ENCODE peak calls at places on chromosomes 5 and 9, in seven cellular contexts. One of them, this sample, is unnamed.

GRCh38 chr9:34810187-34810524 is 100.2 kb upstream of the CCL21 start:
- DNase-seq in H9: no peak
- DNase-seq in cardiac muscle cell: no peak
- DNase-seq in HFFc6: no peak
- DNase-seq in AG08395: no peak
- DNase-seq in H4: no peak
- DNase-seq in CD8-positive, alpha-beta T cell: no peak
- DNase-seq in this sample: no peak

GRCh38 chr5:14476791-14477435 is 104.7 kb upstream of the OTULINL start:
- DNase-seq in H9: no peak
- DNase-seq in cardiac muscle cell: peak
- DNase-seq in HFFc6: peak
- DNase-seq in AG08395: peak
- DNase-seq in H4: no peak
- DNase-seq in CD8-positive, alpha-beta T cell: no peak
- DNase-seq in this sample: no peak

GRCh38 chr5:1388383-1388967 is 43.6 kb upstream of the CLPTM1L start:
- DNase-seq in H9: no peak
- DNase-seq in cardiac muscle cell: no peak
- DNase-seq in HFFc6: no peak
- DNase-seq in AG08395: no peak
- DNase-seq in H4: no peak
- DNase-seq in CD8-positive, alpha-beta T cell: no peak
- DNase-seq in this sample: no peak

GRCh38 chr5:41841325-41841724 is 28.9 kb downstream of the OXCT1 start:
- DNase-seq in H9: no peak
- DNase-seq in cardiac muscle cell: no peak
- DNase-seq in HFFc6: no peak
- DNase-seq in AG08395: no peak
- DNase-seq in H4: no peak
- DNase-seq in CD8-positive, alpha-beta T cell: no peak
- DNase-seq in this sample: no peak

GRCh38 chr5:42944989-42945388 is 95.1 kb downstream of the ANXA2R start:
- DNase-seq in H9: no peak
- DNase-seq in cardiac muscle cell: peak
- DNase-seq in HFFc6: peak
- DNase-seq in AG08395: peak
- DNase-seq in H4: peak
- DNase-seq in CD8-positive, alpha-beta T cell: no peak
- DNase-seq in this sample: no peak

GRCh38 chr5:134545070-134545868 is 19.8 kb downstream of the JADE2 start:
- DNase-seq in H9: no peak
- DNase-seq in cardiac muscle cell: peak
- DNase-seq in HFFc6: no peak
- DNase-seq in AG08395: no peak
- DNase-seq in H4: no peak
- DNase-seq in CD8-positive, alpha-beta T cell: peak
- DNase-seq in this sample: no peak

GRCh38 chr5:159588930-159589329 is 258.6 kb upstream of the IL12B start:
- DNase-seq in H9: no peak
- DNase-seq in cardiac muscle cell: no peak
- DNase-seq in HFFc6: no peak
- DNase-seq in AG08395: no peak
- DNase-seq in H4: no peak
- DNase-seq in CD8-positive, alpha-beta T cell: no peak
- DNase-seq in this sample: no peak

GRCh38 chr5:749101-749670 is 35.3 kb downstream of the ZDHHC11B start:
- DNase-seq in H9: peak
- DNase-seq in cardiac muscle cell: no peak
- DNase-seq in HFFc6: no peak
- DNase-seq in AG08395: no peak
- DNase-seq in H4: no peak
- DNase-seq in CD8-positive, alpha-beta T cell: no peak
- DNase-seq in this sample: no peak

GRCh38 chr9:98057095-98057799 is 715 bp downstream of the NANS start:
- DNase-seq in H9: no peak
- DNase-seq in cardiac muscle cell: peak
- DNase-seq in HFFc6: no peak
- DNase-seq in AG08395: no peak
- DNase-seq in H4: no peak
- DNase-seq in CD8-positive, alpha-beta T cell: peak
- DNase-seq in this sample: no peak

GRCh38 chr9:129289883-129290282 is 111.8 kb upstream of the IER5L start:
- DNase-seq in H9: no peak
- DNase-seq in cardiac muscle cell: no peak
- DNase-seq in HFFc6: no peak
- DNase-seq in AG08395: no peak
- DNase-seq in H4: no peak
- DNase-seq in CD8-positive, alpha-beta T cell: no peak
- DNase-seq in this sample: no peak

GRCh38 chr9:129557192-129558036 is 63.5 kb downstream of the C9orf50 start:
- DNase-seq in H9: peak
- DNase-seq in cardiac muscle cell: peak
- DNase-seq in HFFc6: no peak
- DNase-seq in AG08395: no peak
- DNase-seq in H4: peak
- DNase-seq in CD8-positive, alpha-beta T cell: no peak
- DNase-seq in this sample: no peak

GRCh38 chr9:109118802-109119438 is 827 bp downstream of the TMEM245 start:
- DNase-seq in H9: peak
- DNase-seq in cardiac muscle cell: peak
- DNase-seq in HFFc6: no peak
- DNase-seq in AG08395: peak
- DNase-seq in H4: no peak
- DNase-seq in CD8-positive, alpha-beta T cell: peak
- DNase-seq in this sample: no peak

GRCh38 chr5:122262107-122262506 is 49.9 kb upstream of the SNCAIP start:
- DNase-seq in H9: no peak
- DNase-seq in cardiac muscle cell: peak
- DNase-seq in HFFc6: peak
- DNase-seq in AG08395: peak
- DNase-seq in H4: no peak
- DNase-seq in CD8-positive, alpha-beta T cell: no peak
- DNase-seq in this sample: no peak